ENCODE peak calls at places on chromosomes 4 and X, in seven cellular contexts. H, D, U, E, W, O and V are unnamed samples.

GRCh38 chr4:80434238-80434637 is 98.7 kb downstream of the CFAP299 start:
- DNase-seq in H (no peak), D (no peak), U (peak), E (no peak), W (peak), O (no peak), V (peak)

GRCh38 chr4:11376146-11376545 is 52.5 kb downstream of the HS3ST1 start:
- DNase-seq in H (no peak), D (no peak), U (no peak), E (no peak), W (no peak), O (no peak), V (no peak)

GRCh38 chrX:134172588-134173259 is 64.3 kb upstream of the CCDC160 start:
- DNase-seq in H (peak), D (no peak), U (no peak), E (no peak), W (no peak), O (peak), V (peak)

GRCh38 chrX:68827848-68828562 is 816 bp upstream of the EFNB1 start:
- DNase-seq in H (peak), D (peak), U (peak), E (peak), W (no peak), O (peak), V (peak)

GRCh38 chrX:43860646-43861370 is 21.4 kb downstream of the MAOB start:
- DNase-seq in H (peak), D (no peak), U (peak), E (no peak), W (no peak), O (no peak), V (peak)

GRCh38 chr4:59054110-59054509 is 1943.9 kb upstream of the IGFBP7 start:
- DNase-seq in H (no peak), D (no peak), U (no peak), E (no peak), W (no peak), O (no peak), V (no peak)

GRCh38 chr4:10605746-10606482 is 78.7 kb downstream of the CLNK start:
- DNase-seq in H (no peak), D (no peak), U (peak), E (no peak), W (no peak), O (no peak), V (peak)

GRCh38 chr4:121272526-121272925 is 108.3 kb downstream of the QRFPR start:
- DNase-seq in H (no peak), D (no peak), U (no peak), E (no peak), W (no peak), O (no peak), V (peak)

GRCh38 chr4:124337874-124338273 is 374.7 kb downstream of the ANKRD50 start:
- DNase-seq in H (peak), D (no peak), U (peak), E (no peak), W (no peak), O (peak), V (peak)

GRCh38 chr4:76898385-76898692 is 395 bp upstream of the SOWAHB start:
- DNase-seq in H (no peak), D (no peak), U (no peak), E (no peak), W (no peak), O (no peak), V (no peak)

GRCh38 chr4:128141866-128142265 is 80.8 kb downstream of the LARP1B start:
- DNase-seq in H (no peak), D (no peak), U (peak), E (no peak), W (no peak), O (no peak), V (peak)

GRCh38 chr4:175998782-175999181 is 66.9 kb upstream of the WDR17 start:
- DNase-seq in H (peak), D (no peak), U (no peak), E (no peak), W (no peak), O (no peak), V (peak)

DNA sequence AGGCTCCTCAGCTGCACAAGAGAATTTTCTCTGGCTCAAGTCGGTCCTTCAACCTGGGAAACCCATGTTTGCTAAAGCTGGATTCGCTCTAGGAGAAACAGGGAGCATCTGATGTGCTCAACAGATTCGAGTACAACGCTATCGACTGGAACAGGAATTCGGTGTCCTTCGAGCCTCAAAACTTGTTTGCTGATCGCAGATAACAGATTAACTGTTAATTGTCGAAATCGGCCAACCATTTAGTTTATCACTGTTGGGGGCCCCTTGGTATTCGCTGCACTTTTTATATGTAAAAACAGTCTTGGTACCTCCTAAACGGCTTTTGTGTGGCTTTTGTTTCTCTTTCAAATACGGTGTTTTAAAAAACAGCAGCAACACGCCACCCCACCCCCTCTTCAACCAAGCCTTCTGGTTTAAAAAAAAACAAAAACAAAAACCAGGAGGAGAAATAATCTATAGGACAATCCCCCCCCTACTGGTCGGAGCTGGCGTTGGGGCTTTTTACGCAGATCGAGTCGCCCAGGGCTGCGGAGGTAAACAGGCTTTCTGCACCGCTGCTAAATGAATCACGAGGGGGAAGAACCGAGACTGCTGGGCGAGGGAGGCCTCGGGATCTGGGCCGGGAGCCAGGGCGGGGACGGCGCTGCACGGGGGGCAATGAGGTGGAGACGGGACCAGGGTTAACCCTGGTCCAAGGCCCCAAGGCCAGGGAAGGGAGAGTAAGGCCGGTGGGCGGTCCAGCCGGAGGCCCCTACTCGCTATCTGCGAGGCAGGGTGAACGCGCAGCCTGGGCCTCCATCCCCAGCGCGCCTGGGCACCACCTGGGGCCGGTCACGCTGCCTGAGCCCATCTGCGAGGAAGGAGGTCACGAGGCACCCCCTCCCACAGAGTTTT is 71.7 kb upstream of the BCOR start:
- DNase-seq in H (peak), D (peak), U (peak), E (peak), W (no peak), O (peak), V (peak)
- TF ChIP-seq CTCF in H (peak), D (peak), U (peak), E (peak), W (peak), O (peak), V (peak)

GRCh38 chr4:13540446-13541175 is 3.7 kb downstream of the NKX3-2 start:
- DNase-seq in H (no peak), D (no peak), U (no peak), E (peak), W (no peak), O (no peak), V (no peak)

GRCh38 chr4:13537832-13538177 is 6.5 kb downstream of the NKX3-2 start:
- DNase-seq in H (no peak), D (no peak), U (no peak), E (peak), W (no peak), O (no peak), V (no peak)

GRCh38 chr4:13539721-13540445 is 4.4 kb downstream of the NKX3-2 start:
- DNase-seq in H (no peak), D (no peak), U (no peak), E (peak), W (no peak), O (no peak), V (no peak)

GRCh38 chr4:13538427-13538973 is 5.8 kb downstream of the NKX3-2 start:
- DNase-seq in H (no peak), D (no peak), U (no peak), E (peak), W (no peak), O (no peak), V (no peak)

GRCh38 chr4:13539047-13539720 is 5.1 kb downstream of the NKX3-2 start:
- DNase-seq in H (no peak), D (no peak), U (no peak), E (peak), W (no peak), O (no peak), V (no peak)
- H3K4me3 ChIP-seq in H (no peak), D (no peak), U (no peak), E (peak), W (no peak), O (no peak), V (no peak)

GRCh38 chr4:5404073-5404472 is 304.3 kb downstream of the EVC2 start:
- DNase-seq in H (no peak), D (no peak), U (no peak), E (peak), W (no peak), O (no peak), V (no peak)

GRCh38 chr4:5398056-5398455 is 310.3 kb downstream of the EVC2 start:
- DNase-seq in H (no peak), D (no peak), U (no peak), E (peak), W (no peak), O (no peak), V (no peak)

GRCh38 chr4:5395781-5396180 is 312.6 kb downstream of the EVC2 start:
- DNase-seq in H (no peak), D (no peak), U (no peak), E (peak), W (no peak), O (no peak), V (no peak)

DNA sequence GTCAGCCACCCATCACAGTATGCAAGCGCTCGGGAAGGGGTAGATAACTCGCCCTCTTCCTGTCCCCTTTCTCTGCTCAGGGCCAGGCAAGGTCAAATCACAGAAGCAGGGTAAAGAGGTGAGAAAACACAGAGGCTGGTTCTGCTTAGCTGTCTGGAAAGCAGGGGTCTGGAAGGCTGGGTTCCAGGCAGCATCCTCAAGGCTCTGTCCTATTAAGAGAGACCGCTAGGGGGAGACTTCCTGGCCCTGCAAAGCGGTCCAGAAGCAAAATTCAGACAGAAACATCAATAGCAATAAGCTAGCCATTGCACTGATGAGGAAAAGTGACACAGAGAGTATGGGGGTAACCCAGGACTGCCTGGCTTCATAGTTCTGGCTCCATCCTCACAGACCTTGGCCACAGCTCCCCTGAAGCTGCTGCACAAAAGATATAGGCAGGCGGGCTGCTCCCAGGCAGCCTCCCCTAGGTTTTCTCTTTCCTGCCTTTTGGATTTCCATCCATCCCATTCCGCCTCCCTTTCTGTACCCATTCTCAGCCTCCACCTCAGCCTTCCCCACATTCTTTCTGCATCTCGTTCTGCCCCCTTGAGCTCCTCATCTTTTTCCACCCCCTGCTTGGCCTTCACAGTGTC is 308.5 kb downstream of the EVC2 start:
- DNase-seq in H (no peak), D (no peak), U (peak), E (no peak), W (no peak), O (no peak), V (peak)
- TF ChIP-seq CTCF in H (peak), D (no peak), U (peak), E (no peak), W (peak), O (no peak), V (peak)

GRCh38 chrX:40102393-40103381 is 4.9 kb upstream of the BCOR start:
- DNase-seq in H (peak), D (no peak), U (no peak), E (no peak), W (no peak), O (no peak), V (no peak)

GRCh38 chrX:40105016-40105790 is 7.4 kb upstream of the BCOR start:
- DNase-seq in H (peak), D (no peak), U (no peak), E (no peak), W (no peak), O (peak), V (peak)

GRCh38 chrX:40103565-40104323 is 6.0 kb upstream of the BCOR start:
- DNase-seq in H (no peak), D (no peak), U (no peak), E (no peak), W (no peak), O (no peak), V (no peak)

GRCh38 chrX:40105791-40106676 is 8.3 kb upstream of the BCOR start:
- DNase-seq in H (peak), D (peak), U (no peak), E (peak), W (no peak), O (peak), V (peak)

DNA sequence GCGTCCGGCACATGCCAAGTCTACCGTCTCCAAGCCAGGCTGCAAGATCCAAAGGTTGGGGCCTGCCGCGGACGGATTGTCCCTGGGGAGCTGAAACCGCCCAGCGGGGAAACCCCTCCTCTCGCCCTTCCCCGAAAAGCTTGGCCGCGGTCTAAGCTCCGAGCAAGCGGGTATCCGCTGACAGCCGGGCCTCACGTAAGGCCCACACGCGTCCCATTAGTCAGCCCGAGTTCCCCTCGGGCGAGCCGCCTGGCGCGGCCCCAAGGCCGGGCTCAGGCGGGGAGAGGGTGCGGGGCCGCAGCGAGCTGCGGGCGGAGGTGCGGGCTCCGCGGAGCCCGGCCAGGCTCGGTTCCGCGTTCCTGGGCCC is 6.9 kb upstream of the BCOR start:
- DNase-seq in H (peak), D (peak), U (peak), E (peak), W (no peak), O (peak), V (peak)
- H3K4me3 ChIP-seq in H (peak), D (peak), U (peak), E (peak), W (peak), O (peak), V (peak)

GRCh38 chrX:131727778-131728177 is 183.9 kb downstream of the OR13H1 start:
- DNase-seq in H (no peak), D (no peak), U (no peak), E (no peak), W (no peak), O (no peak), V (no peak)

GRCh38 chrX:131725001-131725654 is 181.3 kb downstream of the OR13H1 start:
- DNase-seq in H (no peak), D (no peak), U (no peak), E (no peak), W (no peak), O (no peak), V (no peak)

GRCh38 chrX:131729295-131729694 is 185.4 kb downstream of the OR13H1 start:
- DNase-seq in H (no peak), D (peak), U (no peak), E (peak), W (peak), O (peak), V (no peak)

GRCh38 chrX:131724292-131724691 is 180.4 kb downstream of the OR13H1 start:
- DNase-seq in H (no peak), D (no peak), U (no peak), E (no peak), W (no peak), O (no peak), V (no peak)

GRCh38 chrX:131728295-131729145 is 184.6 kb downstream of the OR13H1 start:
- DNase-seq in H (no peak), D (peak), U (no peak), E (peak), W (peak), O (peak), V (no peak)
- TF ChIP-seq CTCF in H (no peak), D (peak), U (no peak), E (no peak), W (peak), O (peak), V (no peak)

DNA sequence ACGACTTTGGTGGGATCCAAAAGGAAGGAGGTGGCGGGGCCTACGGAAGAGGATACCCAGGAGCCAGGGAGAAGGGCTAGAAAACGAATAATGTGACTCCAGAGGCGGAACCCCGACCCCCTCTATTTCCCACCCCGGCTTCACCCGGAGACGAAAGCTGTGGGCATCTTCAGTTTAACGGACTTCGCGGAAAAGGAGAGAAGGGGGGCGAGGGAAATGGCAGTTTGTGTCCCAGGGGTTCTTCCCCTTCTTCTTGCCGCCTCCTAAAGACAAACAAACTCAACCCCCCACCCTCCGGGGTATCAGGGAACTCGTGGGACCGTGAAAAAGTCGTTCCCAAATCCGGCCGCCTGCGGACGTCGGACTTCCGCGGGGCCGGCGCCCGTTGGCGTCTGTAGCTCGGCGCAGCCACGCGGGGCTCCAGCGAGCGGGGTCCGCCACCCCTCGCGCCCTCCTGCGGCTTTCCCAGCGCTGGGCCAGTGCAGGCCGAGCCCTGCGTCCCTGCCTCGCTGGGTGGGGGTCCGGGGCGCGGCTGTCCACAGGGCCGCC is 3.6 kb upstream of the LEF1 start:
- DNase-seq in H (peak), D (no peak), U (no peak), E (no peak), W (no peak), O (no peak), V (peak)
- H3K4me3 ChIP-seq in H (no peak), D (peak), U (no peak), E (peak), W (no peak), O (peak), V (peak)

GRCh38 chr4:143335979-143336827 is 473 bp upstream of the GAB1 start:
- DNase-seq in H (peak), D (peak), U (peak), E (peak), W (no peak), O (peak), V (peak)
- TF ChIP-seq CTCF in H (no peak), D (no peak), U (no peak), E (no peak), W (no peak), O (no peak), V (no peak)

DNA sequence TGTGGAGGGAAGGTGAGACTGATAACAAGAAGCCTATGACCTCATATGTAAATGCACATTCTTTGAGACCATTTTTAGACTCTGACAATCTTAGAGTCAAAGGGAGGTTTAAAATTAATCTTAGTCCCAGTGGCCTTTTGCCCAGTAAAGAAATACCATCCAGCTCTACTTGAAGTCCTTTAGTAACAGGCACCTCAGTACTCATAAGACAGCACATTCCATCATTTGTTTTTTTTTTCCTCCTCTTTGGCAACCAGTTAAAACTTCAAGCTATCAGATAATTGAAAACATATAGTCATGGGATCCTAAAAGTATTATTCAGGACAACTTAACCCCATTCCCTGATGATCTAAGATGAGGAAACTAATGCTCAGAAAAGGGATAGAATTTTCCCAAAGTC is 4.6 kb downstream of the EDA2R start:
- DNase-seq in H (no peak), D (no peak), U (peak), E (no peak), W (no peak), O (no peak), V (peak)
- H3K4me3 ChIP-seq in H (no peak), D (no peak), U (no peak), E (no peak), W (no peak), O (no peak), V (no peak)